ENCODE peak calls at places on chromosomes 1 and 21, in six cellular contexts. R is GM19239; S is cardiac fibroblast; U is neural progenitor cell; T is activated CD4-positive, CD25-positive, alpha-beta regulatory T cell treated with anti-CD3 and anti-CD28 coated beads, Interleukin-2, amount 50 U/mL, for 16 hours; Z is EH. F is an unnamed sample.

GRCh38 chr1:223706077-223706988 is 6.0 kb upstream of the CAPN2 start:
- DNase-seq in R (no peak), S (peak), U (no peak), T (no peak), Z (peak), F (peak)

GRCh38 chr1:16144325-16145029 is 11.4 kb downstream of the EPHA2 start:
- DNase-seq in R (no peak), S (no peak), U (no peak), T (no peak), Z (no peak), F (no peak)

GRCh38 chr1:46687095-46687659 is 15.5 kb downstream of the TEX38 start:
- DNase-seq in R (no peak), S (peak), U (no peak), T (no peak), Z (peak), F (peak)

GRCh38 chr1:12462586-12462985 is 155.4 kb downstream of the DHRS3 start:
- DNase-seq in R (no peak), S (no peak), U (no peak), T (no peak), Z (no peak), F (no peak)

GRCh38 chr1:225425211-225425786 is 2.5 kb downstream of the LBR start:
- DNase-seq in R (no peak), S (peak), U (no peak), T (no peak), Z (peak), F (peak)

GRCh38 chr1:52033190-52034049 is at the start of gene KTI12:
- DNase-seq in R (peak), S (peak), U (peak), T (peak), Z (peak), F (peak)

GRCh38 chr1:162033445-162033844 is 9.8 kb upstream of the OLFML2B start:
- DNase-seq in R (no peak), S (no peak), U (no peak), T (no peak), Z (no peak), F (no peak)

GRCh38 chr21:36075171-36075570 is 5.3 kb downstream of the CBR1 start:
- DNase-seq in R (no peak), S (no peak), U (no peak), T (no peak), Z (no peak), F (no peak)

GRCh38 chr1:11337536-11338350 is 64.7 kb downstream of the UBIAD1 start:
- DNase-seq in R (peak), S (peak), U (peak), T (peak), Z (peak), F (no peak)

GRCh38 chr1:178341218-178341956 is 155.4 kb downstream of the CLEC20A start:
- DNase-seq in R (no peak), S (peak), U (peak), T (no peak), Z (peak), F (peak)

GRCh38 chr1:1664941-1665814 is 6.4 kb upstream of the CDK11B start:
- DNase-seq in R (no peak), S (no peak), U (no peak), T (no peak), Z (no peak), F (no peak)

GRCh38 chr1:198359024-198359653 is 181.3 kb downstream of the ATP6V1G3 start:
- DNase-seq in R (no peak), S (peak), U (no peak), T (no peak), Z (peak), F (no peak)

GRCh38 chr1:187630653-187631380 is 802.1 kb downstream of the PLA2G4A start:
- DNase-seq in R (no peak), S (no peak), U (peak), T (no peak), Z (no peak), F (no peak)

GRCh38 chr1:41955461-41956159 is 36.9 kb upstream of the HIVEP3 start:
- DNase-seq in R (peak), S (peak), U (peak), T (no peak), Z (peak), F (peak)

GRCh38 chr1:19169642-19170041 is 40.4 kb downstream of the UBR4 start:
- DNase-seq in R (peak), S (peak), U (no peak), T (no peak), Z (peak), F (peak)

GRCh38 chr1:202638019-202638887 is 72.0 kb downstream of the SYT2 start:
- DNase-seq in R (no peak), S (no peak), U (peak), T (no peak), Z (no peak), F (no peak)

GRCh38 chr1:91944087-91944486 is 5.1 kb upstream of the BRDT start:
- DNase-seq in R (no peak), S (no peak), U (no peak), T (no peak), Z (no peak), F (no peak)